ENCODE peak calls at places on chromosome 14, in eight cellular contexts. E is GM20000, K is spleen, H is progenitor cell of endocrine pancreas, P is PC-3, L is right lobe of liver, W is activated B cell treated with CpG ODN at 0.5 μM for 24 hours, B is tibial artery. I is an unnamed sample.

GRCh38 chr14:68741839-68742470 is 50.9 kb downstream of the ZFP36L1 start:
- DNase-seq in H (no peak), B (no peak), L (no peak), K (peak), E (peak), W (peak), P (no peak), I (no peak)

GRCh38 chr14:33657478-33657877 is 293.4 kb downstream of the EGLN3 start:
- DNase-seq in B (no peak), W (no peak), L (no peak), H (no peak), P (peak), E (no peak), K (no peak), I (no peak)

GRCh38 chr14:103699261-103699661 is 16.0 kb downstream of the XRCC3 start:
- DNase-seq in P (no peak), L (no peak), H (no peak), E (no peak), W (no peak), K (no peak), B (no peak), I (no peak)

GRCh38 chr14:51442513-51443175 is 202.6 kb downstream of the TMX1 start:
- DNase-seq in H (no peak), E (no peak), K (no peak), W (no peak), L (no peak), P (peak), B (no peak), I (peak)

GRCh38 chr14:44030963-44031362 is 476.1 kb downstream of the FSCB start:
- DNase-seq in H (no peak), W (no peak), K (no peak), B (no peak), L (no peak), E (no peak), P (no peak), I (no peak)

GRCh38 chr14:23183479-23183878 is at the start of gene SLC7A8:
- DNase-seq in H (peak), L (peak), W (peak), K (peak), E (no peak), B (peak), P (peak), I (no peak)

GRCh38 chr14:21263284-21264024 is 5.8 kb downstream of the HNRNPC start:
- DNase-seq in W (no peak), E (no peak), H (no peak), B (no peak), P (no peak), K (no peak), L (no peak), I (no peak)

GRCh38 chr14:20626274-20626673 is 15.2 kb downstream of the OR6S1 start:
- DNase-seq in L (no peak), E (no peak), W (no peak), P (no peak), B (no peak), H (no peak), K (no peak), I (no peak)

GRCh38 chr14:62745496-62745895 is 299.8 kb downstream of the KCNH5 start:
- DNase-seq in W (no peak), H (no peak), L (no peak), E (no peak), K (no peak), B (no peak), P (peak), I (no peak)

GRCh38 chr14:77026930-77027537 is 1.5 kb downstream of the IRF2BPL start:
- DNase-seq in L (peak), P (peak), E (peak), H (peak), K (peak), W (peak), B (peak), I (no peak)

GRCh38 chr14:77025744-77026165 is 2.8 kb downstream of the IRF2BPL start:
- DNase-seq in P (no peak), E (no peak), K (peak), B (no peak), H (no peak), L (peak), W (no peak), I (peak)

GRCh38 chr14:77028384-77029246 is at the start of gene IRF2BPL:
- DNase-seq in H (peak), P (peak), E (peak), B (peak), K (peak), W (peak), L (peak), I (peak)

GRCh38 chr14:77026166-77026929 is 2.2 kb downstream of the IRF2BPL start:
- DNase-seq in W (no peak), H (no peak), B (peak), K (peak), P (peak), E (peak), L (peak), I (peak)

DNA sequence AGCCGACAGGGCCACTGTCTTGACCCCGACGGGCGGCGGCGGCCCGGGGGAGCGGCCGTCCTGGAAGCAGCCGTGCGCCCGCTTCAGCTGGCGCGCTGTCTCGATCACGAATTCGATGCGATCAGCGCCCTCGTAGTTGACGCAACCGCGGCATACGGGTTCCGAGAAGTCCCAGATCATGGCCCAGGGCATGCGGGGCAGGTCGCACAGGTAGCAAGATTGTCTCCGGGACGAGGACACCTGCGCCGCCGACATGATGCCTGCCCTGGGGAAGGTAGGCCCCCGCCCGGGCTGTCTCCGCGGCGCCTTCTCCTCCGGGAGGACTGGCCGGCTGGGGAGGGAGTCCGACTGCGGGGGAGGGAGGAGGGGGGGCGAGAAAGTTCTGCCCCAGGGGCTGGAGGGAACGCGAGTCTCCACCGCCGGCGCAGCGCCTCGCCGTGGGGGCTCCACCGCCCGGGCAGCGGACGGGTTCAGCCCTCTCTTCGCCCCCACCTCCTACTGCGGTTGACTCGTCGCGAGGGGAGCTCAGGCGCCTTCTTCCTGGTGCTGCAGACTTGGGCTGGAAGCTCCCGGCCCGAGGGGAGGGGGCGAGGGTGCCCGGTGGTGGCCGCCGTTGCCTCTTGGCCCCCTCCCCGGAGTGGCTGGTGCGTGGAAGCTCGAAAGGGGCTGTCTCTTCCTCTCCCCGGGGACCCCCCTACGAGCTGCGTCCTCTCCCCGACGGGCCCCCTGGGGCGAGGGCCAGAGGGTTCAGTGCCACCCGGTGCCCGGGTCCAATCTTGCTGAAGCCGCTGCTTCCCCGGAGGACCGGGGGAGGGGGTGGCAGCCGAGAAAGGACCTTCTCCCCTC is 747 bp downstream of the IRF2BPL start:
- DNase-seq in K (peak), P (peak), E (peak), W (peak), H (peak), L (peak), B (peak), I (peak)
- TF ChIP-seq CTCF in K (peak), P (no peak), E (no peak), W (no peak), H (no peak), L (no peak), B (peak), I (no peak)

GRCh38 chr14:81127785-81128184 is 93.0 kb downstream of the GTF2A1 start:
- DNase-seq in E (no peak), B (no peak), K (no peak), P (no peak), H (no peak), L (no peak), W (no peak), I (peak)

GRCh38 chr14:81132492-81132891 is 88.3 kb downstream of the GTF2A1 start:
- DNase-seq in P (no peak), K (no peak), E (no peak), L (no peak), W (no peak), H (no peak), B (no peak), I (no peak)

GRCh38 chr14:81125536-81125935 is 95.2 kb downstream of the GTF2A1 start:
- DNase-seq in K (no peak), B (no peak), L (no peak), P (no peak), H (no peak), E (no peak), W (no peak), I (no peak)

DNA sequence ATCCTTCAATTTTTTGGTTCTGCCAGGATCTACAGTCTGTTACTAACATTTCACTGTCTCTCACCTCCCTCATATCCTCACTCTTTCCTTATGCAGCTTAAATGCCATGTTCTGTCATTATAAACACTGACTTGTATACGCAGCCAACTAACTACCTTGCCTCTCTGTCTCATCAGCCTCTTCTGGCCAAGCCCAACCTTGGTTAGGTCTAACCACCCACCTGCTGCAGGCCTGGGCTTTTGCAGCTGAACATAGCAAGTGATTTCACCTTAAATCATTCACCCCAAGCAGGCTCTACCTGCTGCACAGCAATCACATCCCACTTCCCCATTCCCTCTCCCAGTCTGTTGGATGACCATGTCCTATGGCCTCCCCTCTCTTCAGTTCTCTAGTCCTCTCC is 91.5 kb downstream of the GTF2A1 start:
- DNase-seq in K (no peak), P (no peak), B (no peak), W (no peak), L (no peak), E (no peak), H (no peak), I (no peak)
- TF ChIP-seq CTCF in K (no peak), P (no peak), B (no peak), W (no peak), L (no peak), E (no peak), H (no peak), I (no peak)

GRCh38 chr14:24436355-24437019 is 6.1 kb downstream of the SDR39U1 start:
- DNase-seq in L (no peak), P (peak), E (peak), B (no peak), W (no peak), K (no peak), H (no peak), I (peak)
- TF ChIP-seq CTCF in L (peak), P (peak), E (peak), B (peak), W (no peak), K (peak), H (peak), I (peak)

DNA sequence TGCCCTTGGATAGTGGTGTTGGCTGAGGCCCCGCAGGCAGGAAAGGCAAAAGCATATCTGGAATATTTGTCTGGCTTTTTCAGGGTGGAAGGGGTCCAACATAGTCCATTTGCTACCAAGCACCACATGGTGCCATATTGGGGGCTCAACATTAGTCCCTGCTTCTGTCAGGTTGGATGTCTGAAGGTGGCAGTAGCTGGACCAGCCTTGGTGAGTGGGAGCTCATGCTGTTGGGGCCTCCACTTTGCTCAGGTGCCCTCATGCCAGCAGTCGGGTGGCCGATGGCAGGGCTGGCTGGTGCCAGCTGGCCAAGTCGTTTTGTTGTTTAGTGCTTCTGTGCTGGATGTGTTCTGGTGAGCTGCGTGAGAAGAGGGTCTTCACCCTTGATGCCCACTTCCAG is 135.3 kb downstream of the PAPOLA start:
- DNase-seq in W (no peak), L (no peak), H (no peak), B (peak), K (peak), P (no peak), E (no peak), I (no peak)
- TF ChIP-seq CTCF in W (no peak), L (no peak), H (no peak), B (no peak), K (no peak), P (no peak), E (no peak), I (no peak)

DNA sequence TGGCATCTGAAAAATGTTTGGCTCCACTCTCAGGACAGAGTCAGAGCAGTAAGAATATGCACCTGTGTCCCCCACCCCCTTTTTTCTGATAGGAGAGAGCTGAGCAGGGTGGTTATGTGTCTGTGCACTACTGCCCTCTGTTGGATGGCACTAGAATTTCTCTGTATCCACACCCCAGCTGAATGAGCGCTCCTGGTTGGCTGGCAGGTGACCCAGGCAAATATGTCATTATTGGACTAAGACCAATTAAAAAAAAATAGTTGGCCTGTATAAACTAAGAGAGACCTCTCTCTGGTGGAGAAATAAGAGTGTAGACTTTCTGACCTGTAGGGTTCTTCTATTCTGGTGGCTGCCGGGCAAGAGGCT is 107.0 kb downstream of the PTCSC3 start:
- DNase-seq in W (no peak), B (no peak), L (peak), E (peak), P (peak), K (no peak), H (no peak), I (peak)
- TF ChIP-seq CTCF in W (no peak), B (no peak), L (peak), E (peak), P (peak), K (no peak), H (peak), I (peak)

GRCh38 chr14:100115236-100115635 is 44.2 kb downstream of the DEGS2 start:
- DNase-seq in W (no peak), P (no peak), L (no peak), B (no peak), E (no peak), K (peak), H (no peak), I (no peak)
- TF ChIP-seq CTCF in W (no peak), P (no peak), L (no peak), B (no peak), E (no peak), K (no peak), H (peak), I (no peak)

DNA sequence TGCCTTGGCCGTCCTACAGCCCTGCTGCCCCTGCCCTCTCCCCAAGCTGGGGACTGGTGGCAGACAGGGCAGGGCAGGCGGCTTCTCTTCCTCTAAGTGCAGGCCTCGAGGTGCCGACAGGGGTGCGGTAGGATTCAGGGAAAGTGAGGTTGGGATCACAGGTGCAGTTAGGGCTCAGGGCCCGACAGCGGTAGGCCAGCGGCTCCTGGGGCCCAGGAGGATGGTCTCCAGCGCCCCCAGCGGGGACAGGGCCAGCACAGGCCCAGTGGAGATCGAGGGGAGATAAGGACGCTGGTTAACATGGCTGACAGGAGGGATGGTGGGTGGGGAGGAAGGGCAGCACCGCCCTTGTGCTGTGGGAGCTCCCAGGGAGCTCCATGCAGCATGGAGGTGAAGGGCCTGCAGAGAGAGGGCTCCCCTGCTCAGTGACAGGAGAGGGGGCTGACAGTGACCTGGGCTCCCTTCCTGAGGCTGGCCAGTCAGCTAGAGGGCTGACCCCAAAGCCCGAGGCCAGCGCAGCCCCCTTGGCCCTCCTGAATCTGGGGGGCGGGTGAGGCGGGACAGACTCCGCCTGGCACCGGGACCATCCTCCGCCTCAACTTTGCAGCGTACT is 860 bp upstream of the CRIP1 start:
- DNase-seq in W (peak), K (no peak), H (no peak), B (no peak), P (peak), L (no peak), E (peak), I (no peak)
- TF ChIP-seq CTCF in W (no peak), K (no peak), H (peak), B (peak), P (peak), L (no peak), E (peak), I (no peak)

DNA sequence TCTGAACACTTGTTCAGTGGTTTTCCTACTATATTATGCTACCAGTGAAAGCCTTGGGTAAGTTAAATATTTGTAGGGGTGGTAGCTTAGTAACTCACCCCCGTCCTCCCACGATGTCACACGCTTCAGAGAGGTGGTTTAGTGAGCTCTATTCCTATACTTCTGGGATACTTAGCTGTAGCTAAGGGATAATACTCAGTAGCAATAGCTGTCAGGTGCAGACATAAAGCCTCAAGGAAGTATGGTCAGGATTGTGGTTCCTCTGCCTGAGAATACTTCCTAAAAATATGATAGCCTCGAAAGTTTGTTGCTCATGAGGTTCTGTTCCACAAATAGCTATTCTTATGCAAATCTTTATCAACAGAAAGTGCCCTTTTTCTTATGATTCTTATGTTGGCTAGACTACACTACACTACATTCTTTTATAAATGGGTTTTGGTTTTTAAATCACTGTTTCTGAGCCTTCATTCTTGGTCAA is 11.9 kb downstream of the DLST start:
- DNase-seq in P (no peak), K (no peak), L (no peak), H (no peak), E (no peak), W (no peak), B (no peak), I (no peak)
- TF ChIP-seq CTCF in P (no peak), K (no peak), L (no peak), H (no peak), E (no peak), W (no peak), B (no peak), I (no peak)

DNA sequence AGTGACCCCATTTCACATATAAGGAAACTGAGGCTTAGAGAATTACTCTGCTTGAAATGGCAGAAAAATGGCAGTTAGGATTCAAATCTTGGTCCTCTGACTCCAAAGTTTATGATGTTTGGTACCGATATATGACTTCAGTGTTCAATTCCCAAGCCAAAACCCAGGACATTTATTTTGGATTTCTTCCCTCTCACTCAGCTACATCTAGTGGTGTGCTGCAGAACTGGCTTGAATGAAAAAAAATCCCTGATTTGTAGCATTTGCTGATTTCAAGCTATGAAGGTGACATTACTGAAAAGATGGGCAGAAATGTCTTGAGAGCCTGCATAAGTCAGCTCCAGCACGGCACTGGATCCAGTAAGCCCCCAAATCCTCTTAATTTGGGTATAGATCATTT is 106.4 kb downstream of the EFCAB11 start:
- DNase-seq in E (no peak), H (no peak), P (no peak), L (no peak), B (no peak), K (no peak), W (no peak), I (no peak)
- TF ChIP-seq CTCF in E (no peak), H (peak), P (peak), L (no peak), B (peak), K (no peak), W (no peak), I (peak)

DNA sequence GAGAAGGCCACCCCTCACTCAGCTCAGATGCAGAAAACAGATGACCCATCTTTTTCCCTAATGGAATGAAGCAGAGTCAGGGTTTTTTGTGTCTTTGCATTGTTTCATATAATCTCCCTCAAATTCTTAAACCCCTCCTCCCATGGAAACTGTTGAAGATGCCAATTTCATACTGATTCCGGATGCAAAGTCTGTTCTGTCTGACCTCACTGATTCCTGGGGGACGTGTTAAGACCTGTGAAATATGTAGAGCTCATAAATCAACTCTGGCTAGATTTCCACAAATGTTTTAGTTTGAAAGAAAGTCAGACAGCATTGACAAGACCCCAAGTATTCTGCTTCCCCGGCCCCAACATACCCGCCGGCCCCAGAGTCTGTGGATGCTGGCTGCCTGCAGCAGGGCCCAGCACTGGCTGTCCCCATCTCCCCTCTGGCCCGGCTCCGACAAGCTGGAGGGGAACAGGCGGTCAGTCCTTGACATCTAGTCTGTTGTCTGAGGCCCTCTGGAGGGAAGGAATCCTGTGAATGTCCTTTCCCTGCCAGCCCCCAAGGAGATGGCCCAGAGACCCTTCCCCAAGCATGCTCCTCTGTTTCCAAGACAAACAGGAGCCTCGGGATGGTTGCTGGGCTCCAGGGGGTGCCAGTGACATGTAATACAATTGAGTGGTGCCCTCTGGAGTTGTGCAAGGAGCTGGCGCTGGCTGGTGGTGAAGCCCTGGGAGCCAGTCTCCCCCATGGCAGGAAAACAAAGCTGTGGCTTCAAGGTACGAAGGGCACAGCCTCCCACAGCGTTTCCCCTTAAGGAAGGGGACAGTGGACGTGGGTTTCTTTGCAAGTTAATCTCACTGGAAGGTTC is 22.4 kb downstream of the FBLN5 start:
- DNase-seq in E (no peak), W (no peak), K (no peak), P (no peak), L (no peak), B (peak), H (no peak), I (no peak)
- TF ChIP-seq CTCF in E (no peak), W (no peak), K (no peak), P (no peak), L (no peak), B (no peak), H (no peak), I (no peak)